ENCODE peak calls at places on chromosomes 1 and 21, in seven cellular contexts. T, V, B, M, R, F and D are unnamed samples.

GRCh38 chr1:217881607-217882332 is 250.6 kb downstream of the SPATA17 start:
- DNase-seq in F (no peak), B (no peak), T (peak), V (no peak), R (no peak), M (no peak), D (no peak)

GRCh38 chr1:113891631-113892220 is 4.3 kb upstream of the BCL2L15 start:
- DNase-seq in M (no peak), R (no peak), V (no peak), F (no peak), B (no peak), T (no peak), D (no peak)

GRCh38 chr1:7899741-7900140 is 40.9 kb downstream of the TNFRSF9 start:
- DNase-seq in V (no peak), R (no peak), F (no peak), B (peak), T (no peak), M (no peak), D (no peak)

GRCh38 chr1:203650012-203650836 is 23.6 kb downstream of the ATP2B4 start:
- DNase-seq in T (no peak), F (no peak), V (peak), B (peak), R (no peak), M (peak), D (peak)

GRCh38 chr1:213303286-213303685 is 252.2 kb downstream of the RPS6KC1 start:
- DNase-seq in T (no peak), V (no peak), B (no peak), R (no peak), M (no peak), F (no peak), D (no peak)

GRCh38 chr1:83901547-83902155 is 97.3 kb downstream of the TTLL7 start:
- DNase-seq in T (no peak), F (no peak), R (no peak), M (no peak), V (no peak), B (peak), D (no peak)

GRCh38 chr1:4613606-4614370 is 40.6 kb upstream of the AJAP1 start:
- DNase-seq in R (no peak), T (no peak), B (no peak), V (no peak), F (no peak), M (no peak), D (no peak)

GRCh38 chr1:230163205-230163604 is 96.2 kb downstream of the GALNT2 start:
- DNase-seq in R (no peak), T (no peak), V (no peak), M (no peak), B (peak), F (no peak), D (no peak)

GRCh38 chr1:192788184-192788583 is 20.7 kb upstream of the RGS2 start:
- DNase-seq in B (peak), V (no peak), T (no peak), M (peak), F (no peak), R (peak), D (no peak)

GRCh38 chr1:51410568-51411460 is 80.5 kb upstream of the TTC39A start:
- DNase-seq in V (no peak), B (no peak), R (no peak), T (no peak), M (no peak), F (no peak), D (no peak)

GRCh38 chr1:226589008-226589733 is 40.6 kb downstream of the STUM start:
- DNase-seq in R (no peak), M (no peak), B (no peak), F (no peak), T (no peak), V (no peak), D (no peak)

GRCh38 chr21:35562876-35563275 is 497.4 kb downstream of the SETD4 start:
- DNase-seq in T (no peak), M (no peak), V (no peak), B (no peak), R (no peak), F (no peak), D (no peak)

GRCh38 chr1:175524003-175524402 is 219.4 kb downstream of the TNR start:
- DNase-seq in R (no peak), M (no peak), F (no peak), T (no peak), V (no peak), B (no peak), D (no peak)

GRCh38 chr1:207054476-207054875 is 1.4 kb downstream of the PFKFB2 start:
- DNase-seq in B (no peak), V (no peak), T (no peak), R (no peak), F (no peak), M (no peak), D (no peak)

GRCh38 chr1:164857439-164857838 is 298.5 kb downstream of the PBX1 start:
- DNase-seq in M (no peak), T (no peak), B (no peak), R (no peak), V (no peak), F (no peak), D (no peak)

GRCh38 chr1:27428316-27429028 is 36.0 kb downstream of the GPR3 start:
- DNase-seq in F (no peak), M (no peak), R (peak), V (no peak), T (no peak), B (no peak), D (no peak)

GRCh38 chr21:35096959-35097358 is 47.9 kb upstream of the RUNX1 start:
- DNase-seq in F (no peak), M (no peak), T (no peak), V (no peak), B (no peak), R (no peak), D (no peak)

GRCh38 chr1:31016868-31017267 is 48.6 kb downstream of the PUM1 start:
- DNase-seq in R (no peak), M (no peak), T (no peak), F (no peak), V (no peak), B (no peak), D (no peak)

GRCh38 chr1:171742577-171742922 is 685 bp upstream of the VAMP4 start:
- DNase-seq in F (no peak), R (no peak), V (no peak), M (peak), T (no peak), B (no peak), D (no peak)

GRCh38 chr1:14369526-14370213 is 228.8 kb upstream of the KAZN start:
- DNase-seq in F (no peak), M (no peak), V (no peak), T (no peak), R (no peak), B (no peak), D (no peak)

GRCh38 chr1:239993333-239993732 is 98.3 kb upstream of the FMN2 start:
- DNase-seq in T (no peak), M (no peak), B (no peak), V (no peak), R (no peak), F (no peak), D (no peak)

GRCh38 chr1:174206148-174206826 is 47.0 kb downstream of the RABGAP1L start:
- DNase-seq in M (no peak), T (no peak), F (no peak), R (no peak), V (no peak), B (no peak), D (no peak)

GRCh38 chr1:28905921-28906666 is 8.3 kb upstream of the EPB41 start:
- DNase-seq in T (no peak), V (no peak), F (no peak), B (no peak), M (no peak), R (no peak), D (no peak)

GRCh38 chr1:51963592-51964308 is 26.8 kb downstream of the RAB3B start:
- DNase-seq in F (no peak), B (peak), M (no peak), V (no peak), R (no peak), T (no peak), D (no peak)

GRCh38 chr1:26410706-26411623 is at the start of gene LIN28A:
- DNase-seq in R (no peak), M (no peak), T (no peak), F (no peak), B (no peak), V (no peak), D (no peak)

GRCh38 chr1:192747942-192748341 is 60.9 kb upstream of the RGS2 start:
- DNase-seq in F (no peak), V (no peak), M (peak), R (no peak), T (no peak), B (peak), D (no peak)

GRCh38 chr1:207248544-207249206 is 72.8 kb upstream of the CD55 start:
- DNase-seq in V (no peak), F (no peak), T (no peak), M (no peak), B (peak), R (no peak), D (no peak)

GRCh38 chr1:98458514-98459259 is 202.8 kb upstream of the SNX7 start:
- DNase-seq in B (peak), T (no peak), V (no peak), R (no peak), M (no peak), F (no peak), D (no peak)

GRCh38 chr1:58570817-58571216 is 6.2 kb downstream of the TACSTD2 start:
- DNase-seq in F (no peak), T (no peak), M (no peak), B (no peak), V (no peak), R (no peak), D (peak)

GRCh38 chr1:66493731-66494130 is 40.2 kb upstream of the SGIP1 start:
- DNase-seq in V (no peak), M (no peak), B (no peak), T (no peak), F (no peak), R (no peak), D (no peak)

GRCh38 chr1:235873045-235873444 is 6.3 kb upstream of the LYST start:
- DNase-seq in R (no peak), B (no peak), V (no peak), T (no peak), F (no peak), M (no peak), D (no peak)

GRCh38 chr1:40736085-40736531 is 44.6 kb downstream of the NFYC start:
- DNase-seq in B (peak), T (no peak), V (no peak), M (no peak), R (peak), F (no peak), D (no peak)

GRCh38 chr1:93703649-93704048 is 22.0 kb upstream of the BCAR3 start:
- DNase-seq in B (peak), V (no peak), M (no peak), F (no peak), T (no peak), R (no peak), D (no peak)

GRCh38 chr1:1304331-1305299 is 3.1 kb downstream of the ACAP3 start:
- DNase-seq in B (peak), V (no peak), R (no peak), T (no peak), F (no peak), M (peak), D (peak)

GRCh38 chr1:230498704-230499103 is 72.6 kb upstream of the PGBD5 start:
- DNase-seq in T (no peak), M (no peak), V (no peak), B (no peak), F (no peak), R (no peak), D (no peak)